ENCODE peak calls at places on chromosomes 2 and 18, in eight cellular contexts. V is endothelial cell of umbilical vein, N is prostate gland, L is stomach, O is HCT116, H is transverse colon, K is HepG2, Z is suprapubic skin. J is an unnamed sample.

GRCh38 chr2:172103471-172104292 is 982 bp upstream of the DLX2 start:
- DNase-seq in Z (no peak), K (peak; percentile 83), N (peak; percentile 55), L (peak; percentile 82), H (peak; percentile 83), V (peak; percentile 86), O (peak; percentile 81), J (no peak)

GRCh38 chr2:199434555-199434954 is 23.2 kb downstream of the SATB2 start:
- DNase-seq in K (no peak), H (no peak), L (no peak), Z (no peak), N (no peak), V (no peak), O (no peak), J (no peak)

GRCh38 chr2:221671515-221671914 is 99.4 kb upstream of the EPHA4 start:
- DNase-seq in H (no peak), K (no peak), L (no peak), V (no peak), N (no peak), Z (no peak), O (no peak), J (no peak)

GRCh38 chr2:221205103-221205502 is 367.0 kb downstream of the EPHA4 start:
- DNase-seq in O (no peak), K (peak; percentile 10), L (no peak), V (no peak), N (no peak), Z (no peak), H (no peak), J (no peak)

GRCh38 chr2:30611572-30611971 is 164.5 kb downstream of the LCLAT1 start:
- DNase-seq in H (no peak), Z (no peak), L (no peak), O (no peak), N (no peak), K (no peak), V (no peak), J (no peak)

GRCh38 chr2:70477473-70477872 is 76.2 kb downstream of the TGFA start:
- DNase-seq in O (no peak), Z (no peak), V (no peak), K (peak; percentile 39), H (no peak), L (no peak), N (no peak), J (no peak)

GRCh38 chr2:71492112-71492511 is 38.8 kb downstream of the DYSF start:
- DNase-seq in V (peak; percentile 98), K (no peak), L (no peak), N (no peak), H (no peak), Z (no peak), O (no peak), J (no peak)

GRCh38 chr2:20436716-20437470 is 10.0 kb upstream of the RHOB start:
- DNase-seq in Z (peak; percentile 40), O (no peak), K (peak; percentile 45), V (no peak), L (no peak), H (peak; percentile 3), N (no peak), J (no peak)

GRCh38 chr2:239365071-239365781 is 35.6 kb downstream of the HDAC4 start:
- DNase-seq in N (no peak), H (no peak), L (no peak), Z (no peak), O (no peak), K (no peak), V (no peak), J (no peak)

GRCh38 chr2:188974184-188974583 is at the start of gene COL3A1:
- DNase-seq in N (no peak), V (peak; percentile 21), H (peak; percentile 17), K (no peak), L (no peak), O (no peak), Z (no peak), J (no peak)
- TF ChIP-seq POLR2A in N (no peak), V (no peak), H (peak; percentile 65), K (no peak), L (no peak), O (no peak), Z (peak; percentile 78), J (no peak)

DNA sequence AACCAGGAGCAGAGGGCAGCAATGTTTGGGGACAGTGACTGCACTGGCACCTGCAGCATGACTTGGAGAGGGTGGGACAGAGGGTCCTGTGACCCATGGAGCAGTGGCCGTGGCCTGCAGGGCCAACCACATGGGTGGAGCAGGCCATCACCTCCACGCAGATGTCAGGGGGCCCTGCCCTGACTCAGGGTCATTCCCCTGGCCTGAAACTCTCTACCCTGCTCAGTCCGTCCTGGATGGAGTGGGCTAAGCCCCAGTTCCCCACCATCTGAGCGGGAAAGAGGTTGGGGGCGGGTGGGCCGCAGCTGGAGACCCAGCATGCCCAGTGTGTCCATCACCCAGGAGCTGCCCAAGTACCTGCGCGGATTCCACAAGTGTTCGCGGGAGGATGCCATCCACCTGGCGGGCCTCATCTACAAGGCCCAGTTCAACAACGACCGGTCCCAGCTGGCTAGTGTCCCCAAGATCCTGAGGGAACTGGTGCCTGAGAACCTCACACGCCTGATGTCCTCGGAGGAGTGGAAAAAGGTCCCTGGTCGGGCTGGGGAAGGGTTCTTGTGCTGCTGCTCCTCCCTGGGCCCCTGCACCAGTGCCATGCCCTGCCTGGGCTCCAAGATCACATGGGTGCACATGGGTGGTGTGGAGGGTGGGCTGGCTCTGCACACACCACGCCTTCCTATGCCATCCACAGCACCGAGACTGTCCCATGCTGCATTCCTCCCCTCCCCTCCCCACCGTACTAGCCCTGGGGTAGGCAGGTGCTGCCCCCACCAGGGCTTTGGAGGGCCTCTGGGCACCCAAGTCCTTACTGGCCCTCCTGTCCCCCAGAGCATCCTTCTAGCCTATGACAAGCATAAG is 10.3 kb upstream of the GPR17 start:
- DNase-seq in K (no peak), L (no peak), N (no peak), H (no peak), Z (no peak), V (no peak), O (no peak), J (no peak)
- TF ChIP-seq POLR2AphosphoS5 in K (no peak), L (no peak), N (no peak), H (no peak), Z (no peak), V (no peak), O (no peak), J (no peak)

GRCh38 chr18:9615973-9616559 is 1.7 kb upstream of the PPP4R1 start:
- DNase-seq in V (no peak), K (no peak), L (no peak), Z (no peak), N (no peak), H (no peak), O (no peak), J (no peak)
- H3K27ac ChIP-seq in V (peak overlapping the region; percentile 79), K (no peak overlapping the region), L (no peak overlapping the region), Z (no peak overlapping the region), N (no peak overlapping the region), H (peak overlapping the region; percentile 98), O (no peak overlapping the region), J (peak overlapping the region; percentile 95)

GRCh38 chr2:43221660-43222471 is 4.5 kb downstream of the ZFP36L2 start:
- DNase-seq in V (peak; percentile 93), K (peak; percentile 94), O (peak; percentile 64), L (peak; percentile 83), N (peak; percentile 88), H (peak; percentile 90), Z (peak; percentile 93), J (no peak)
- TF ChIP-seq POLR2A in V (peak; percentile 71), K (no peak), O (no peak), L (peak; percentile 22), N (peak; percentile 70), H (peak; percentile 85), Z (peak; percentile 56), J (no peak)

DNA sequence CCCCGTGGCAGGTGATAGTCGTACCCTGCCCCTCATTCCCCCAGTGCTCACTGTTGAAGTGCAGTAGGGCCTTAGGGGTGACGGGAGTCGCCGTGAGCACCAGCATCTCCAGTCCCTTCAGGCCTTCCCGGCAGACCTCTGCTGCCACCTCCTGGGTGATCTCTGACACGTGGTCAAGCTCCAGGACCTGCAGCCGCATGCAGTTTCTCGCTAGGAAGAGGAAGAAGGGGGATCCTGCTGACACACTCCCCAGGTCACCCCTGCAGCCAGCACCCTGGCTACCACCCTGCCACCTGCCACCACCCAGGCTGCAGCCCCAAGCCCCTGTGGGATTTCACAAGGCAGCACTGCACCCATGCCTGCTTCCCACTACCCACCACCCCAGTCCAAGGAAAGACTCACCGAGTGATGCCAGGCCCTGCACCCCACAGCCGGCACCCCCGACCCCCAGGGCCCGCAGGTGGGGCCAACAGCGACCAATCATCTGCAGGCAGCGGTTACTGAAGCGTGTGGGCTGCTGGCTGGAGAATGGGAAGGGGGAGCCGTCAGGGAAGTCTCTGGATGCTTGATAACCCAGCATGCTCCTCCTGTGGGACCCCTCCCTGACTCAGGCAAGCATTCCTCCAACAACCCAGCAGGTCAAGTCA is 23.8 kb downstream of the FBXO41 start:
- DNase-seq in O (no peak), K (peak; percentile 72), V (peak; percentile 43), Z (no peak), H (peak; percentile 22), N (peak; percentile 34), L (peak; percentile 52), J (no peak)
- TF ChIP-seq POLR2AphosphoS5 in O (no peak), K (no peak), V (no peak), Z (no peak), H (no peak), N (no peak), L (no peak), J (no peak)

DNA sequence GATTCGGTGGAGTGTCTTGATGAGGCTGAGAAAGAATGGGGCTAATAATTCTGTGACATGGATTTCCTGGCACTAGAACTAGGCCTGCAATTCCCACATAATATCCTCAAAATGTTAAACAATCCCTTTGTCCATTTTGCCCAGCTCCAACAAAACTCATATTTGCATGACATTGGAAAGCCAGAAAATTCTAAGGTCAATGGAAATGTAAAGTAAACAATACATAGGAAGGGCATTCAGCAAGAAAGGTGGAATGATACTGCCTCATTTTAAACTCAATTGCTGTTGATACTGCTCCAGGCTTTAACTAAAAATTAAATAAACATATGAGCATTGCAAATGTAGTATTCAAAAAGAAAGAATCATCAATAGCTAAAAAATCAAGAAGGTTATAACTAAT is 434.8 kb upstream of the SLC8A1 start:
- DNase-seq in N (no peak), Z (no peak), H (no peak), V (no peak), K (no peak), L (no peak), O (no peak), J (no peak)
- H3K27ac ChIP-seq in N (no peak overlapping the region), Z (no peak overlapping the region), H (no peak overlapping the region), V (no peak overlapping the region), K (no peak overlapping the region), L (no peak overlapping the region), O (no peak overlapping the region), J (no peak overlapping the region)

GRCh38 chr2:64655873-64656272 is 2.2 kb upstream of the SERTAD2 start:
- DNase-seq in K (no peak), L (no peak), O (no peak), N (no peak), V (no peak), Z (no peak), H (no peak), J (no peak)

GRCh38 chr2:64652231-64653173 is 1.2 kb downstream of the SERTAD2 start:
- DNase-seq in Z (no peak), L (no peak), N (peak; percentile 45), O (no peak), H (peak; percentile 59), V (peak; percentile 55), K (peak; percentile 67), J (no peak)

GRCh38 chr2:64654993-64655666 is 1.4 kb upstream of the SERTAD2 start:
- DNase-seq in V (peak; percentile 33), Z (no peak), K (peak; percentile 42), L (no peak), O (no peak), N (no peak), H (no peak), J (no peak)

GRCh38 chr2:64653174-64654062 is at the start of gene SERTAD2:
- DNase-seq in K (peak; percentile 75), L (peak; percentile 91), H (peak; percentile 91), N (peak; percentile 87), O (no peak), V (peak; percentile 87), Z (peak; percentile 92), J (no peak)

GRCh38 chr2:64654063-64654811 is 524 bp upstream of the SERTAD2 start:
- DNase-seq in L (peak; percentile 82), V (peak; percentile 77), H (peak; percentile 78), Z (peak; percentile 92), N (peak; percentile 67), K (peak; percentile 87), O (peak; percentile 64), J (no peak)
- TF ChIP-seq POLR2A in L (no peak), V (peak; percentile 85), H (peak; percentile 77), Z (peak; percentile 81), N (no peak), K (peak; percentile 87), O (peak; percentile 59), J (peak; percentile 88)

J was measured in vagina.